ENCODE peak calls at places on chromosomes 1 and 21, in six cellular contexts. K, Q, Z, D, W and X are unnamed samples.

GRCh38 chr1:233364695-233365539 is 37.4 kb downstream of the MAP3K21 start:
- DNase-seq in K (no peak), Q (no peak), Z (no peak), D (no peak), W (no peak), X (peak)

GRCh38 chr1:84782311-84782771 is 92.1 kb upstream of the SSX2IP start:
- DNase-seq in K (no peak), Q (peak), Z (peak), D (peak), W (peak), X (no peak)

GRCh38 chr1:36352141-36352909 is 28.9 kb upstream of the EVA1B start:
- DNase-seq in K (no peak), Q (no peak), Z (peak), D (no peak), W (no peak), X (peak)

GRCh38 chr1:219271914-219272545 is 98.4 kb downstream of the LYPLAL1 start:
- DNase-seq in K (no peak), Q (no peak), Z (peak), D (no peak), W (no peak), X (no peak)

GRCh38 chr1:115133440-115133839 is 44.1 kb upstream of the TSPAN2 start:
- DNase-seq in K (no peak), Q (no peak), Z (peak), D (no peak), W (no peak), X (no peak)

GRCh38 chr1:205522692-205523091 is 18.2 kb downstream of the CDK18 start:
- DNase-seq in K (no peak), Q (no peak), Z (no peak), D (no peak), W (no peak), X (no peak)

GRCh38 chr1:150578278-150579109 is 916 bp downstream of the MCL1 start:
- DNase-seq in K (peak), Q (no peak), Z (peak), D (peak), W (peak), X (peak)

GRCh38 chr1:19007491-19008441 is 51.3 kb upstream of the IFFO2 start:
- DNase-seq in K (no peak), Q (no peak), Z (no peak), D (no peak), W (no peak), X (no peak)

GRCh38 chr1:215472723-215473122 is 94.4 kb upstream of the KCTD3 start:
- DNase-seq in K (no peak), Q (no peak), Z (no peak), D (no peak), W (no peak), X (no peak)

GRCh38 chr1:181390350-181391080 is 92.8 kb upstream of the CACNA1E start:
- DNase-seq in K (no peak), Q (no peak), Z (no peak), D (no peak), W (no peak), X (no peak)

GRCh38 chr1:234707641-234708040 is 97.7 kb upstream of the IRF2BP2 start:
- DNase-seq in K (no peak), Q (no peak), Z (peak), D (no peak), W (no peak), X (peak)

GRCh38 chr1:226681652-226682493 is 57.2 kb downstream of the ITPKB start:
- DNase-seq in K (no peak), Q (no peak), Z (no peak), D (no peak), W (no peak), X (no peak)

GRCh38 chr21:17602874-17603273 is 9.8 kb downstream of the BTG3 start:
- DNase-seq in K (peak), Q (no peak), Z (peak), D (no peak), W (no peak), X (peak)

GRCh38 chr1:77532641-77533040 is 149.8 kb downstream of the ZZZ3 start:
- DNase-seq in K (no peak), Q (no peak), Z (no peak), D (no peak), W (no peak), X (no peak)
- TF ChIP-seq CTCF in K (no peak), Q (no peak), Z (no peak), D (no peak), W (no peak), X (no peak)

GRCh38 chr21:43308101-43308500 is 118.8 kb downstream of the SIK1 start:
- DNase-seq in K (no peak), Q (no peak), Z (no peak), D (peak), W (no peak), X (no peak)

GRCh38 chr21:43306911-43307676 is 119.8 kb downstream of the SIK1 start:
- DNase-seq in K (no peak), Q (no peak), Z (peak), D (peak), W (peak), X (peak)

GRCh38 chr21:43308511-43309283 is 118.2 kb downstream of the SIK1 start:
- DNase-seq in K (no peak), Q (no peak), Z (no peak), D (peak), W (no peak), X (no peak)

GRCh38 chr21:43306391-43306790 is 120.5 kb downstream of the SIK1 start:
- DNase-seq in K (no peak), Q (no peak), Z (no peak), D (peak), W (no peak), X (no peak)

DNA sequence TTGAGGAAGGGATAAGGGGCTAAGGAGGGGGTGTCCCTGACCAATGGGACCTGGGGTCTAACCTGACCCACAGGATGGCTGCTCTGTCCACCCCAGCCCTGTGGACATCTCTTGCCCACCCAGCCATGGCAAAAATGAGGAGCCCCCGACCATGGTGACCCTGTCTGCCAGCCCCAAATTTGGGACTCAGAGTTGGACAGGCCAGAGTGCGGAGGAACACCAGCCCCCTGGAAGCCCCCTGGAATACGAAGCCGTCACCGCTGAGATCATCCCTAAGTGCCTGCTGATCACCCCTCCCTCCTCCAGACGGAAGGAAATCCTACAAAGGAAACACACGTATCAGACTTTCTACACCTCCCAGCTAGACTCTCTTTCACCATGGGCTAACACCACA is 119.3 kb downstream of the SIK1 start:
- DNase-seq in K (no peak), Q (no peak), Z (no peak), D (peak), W (no peak), X (no peak)
- TF ChIP-seq CTCF in K (no peak), Q (no peak), Z (no peak), D (no peak), W (no peak), X (no peak)

DNA sequence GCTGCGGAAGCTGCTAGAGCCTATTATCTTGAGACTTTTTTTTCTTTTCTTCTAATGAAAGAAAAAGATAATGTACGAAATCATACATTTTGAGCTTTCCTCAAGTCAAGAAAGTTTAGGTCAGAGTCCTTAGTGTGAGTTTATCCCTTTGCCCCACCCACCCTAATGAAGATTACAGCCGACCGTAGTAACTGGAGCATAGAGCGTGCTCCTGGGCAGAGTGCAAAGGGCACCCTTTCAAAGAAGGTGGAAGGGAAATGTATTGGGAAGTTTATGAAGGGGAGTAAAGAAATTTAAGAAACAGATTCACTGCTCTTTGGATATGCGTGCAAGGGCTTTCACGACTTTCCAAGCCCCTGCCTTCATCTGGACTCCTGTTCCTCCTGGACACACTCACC is 17.2 kb downstream of the GNG12 start:
- DNase-seq in K (no peak), Q (no peak), Z (no peak), D (no peak), W (peak), X (no peak)
- TF ChIP-seq CTCF in K (no peak), Q (no peak), Z (no peak), D (no peak), W (no peak), X (no peak)

GRCh38 chr21:29232601-29233541 is 65.9 kb upstream of the BACH1 start:
- DNase-seq in K (no peak), Q (no peak), Z (peak), D (no peak), W (no peak), X (peak)
- TF ChIP-seq CTCF in K (peak), Q (no peak), Z (no peak), D (no peak), W (no peak), X (no peak)

GRCh38 chr1:198788561-198789064 is 149.8 kb downstream of the PTPRC start:
- DNase-seq in K (no peak), Q (peak), Z (no peak), D (no peak), W (no peak), X (no peak)
- TF ChIP-seq CTCF in K (no peak), Q (peak), Z (peak), D (no peak), W (no peak), X (peak)